ENCODE peak calls at places on chromosomes 5 and 9, in six cellular contexts. A is cardiac muscle cell, E is colonic mucosa, N is AG04450, Q is HepG2, C is H9. P is an unnamed sample.

GRCh38 chr5:115418788-115419187 is 122.3 kb upstream of the CCDC112 start:
- DNase-seq in A (no peak), E (peak; percentile 60), N (no peak), Q (no peak), C (no peak), P (peak; percentile 64)

GRCh38 chr9:96150324-96151023 is 151.5 kb downstream of the HSD17B3 start:
- DNase-seq in A (no peak), E (no peak), N (no peak), Q (no peak), C (no peak), P (no peak)

GRCh38 chr9:14095272-14095671 is 218.7 kb downstream of the NFIB start:
- DNase-seq in A (no peak), E (no peak), N (no peak), Q (no peak), C (no peak), P (no peak)

GRCh38 chr5:179192185-179192890 is 132.2 kb downstream of the ZNF354C start:
- DNase-seq in A (no peak), E (no peak), N (no peak), Q (no peak), C (no peak), P (no peak)

GRCh38 chr5:73496984-73497457 is 1.2 kb upstream of the BTF3 start:
- DNase-seq in A (peak; percentile 67), E (no peak), N (peak; percentile 16), Q (peak; percentile 90), C (no peak), P (no peak)

GRCh38 chr5:33336911-33337620 is 103.7 kb upstream of the TARS1 start:
- DNase-seq in A (peak; percentile 60), E (no peak), N (no peak), Q (no peak), C (no peak), P (no peak)

GRCh38 chr9:15277400-15278137 is 29.4 kb downstream of the TTC39B start:
- DNase-seq in A (peak; percentile 50), E (no peak), N (no peak), Q (peak; percentile 15), C (no peak), P (no peak)

GRCh38 chr5:173535166-173535975 is 81.1 kb downstream of the BOD1 start:
- DNase-seq in A (peak; percentile 24), E (no peak), N (no peak), Q (no peak), C (no peak), P (peak; percentile 89)

GRCh38 chr9:5263568-5264218 is 32.5 kb downstream of the INSL4 start:
- DNase-seq in A (peak; percentile 39), E (no peak), N (no peak), Q (peak; percentile 15), C (no peak), P (no peak)

GRCh38 chr9:91755761-91756638 is 194.0 kb downstream of the ROR2 start:
- DNase-seq in A (no peak), E (no peak), N (no peak), Q (no peak), C (no peak), P (no peak)

GRCh38 chr5:179302499-179303185 is 42.6 kb downstream of the ADAMTS2 start:
- DNase-seq in A (no peak), E (no peak), N (no peak), Q (no peak), C (no peak), P (no peak)

GRCh38 chr9:113349044-113349433 is 302 bp upstream of the BSPRY start:
- DNase-seq in A (no peak), E (no peak), N (no peak), Q (no peak), C (no peak), P (no peak)

GRCh38 chr9:113345165-113345564 is 4.2 kb upstream of the BSPRY start:
- DNase-seq in A (no peak), E (no peak), N (no peak), Q (peak; percentile 42), C (no peak), P (no peak)

GRCh38 chr9:113347479-113347878 is 1.9 kb upstream of the BSPRY start:
- DNase-seq in A (no peak), E (no peak), N (no peak), Q (no peak), C (no peak), P (no peak)

GRCh38 chr9:113343732-113344231 is 3.7 kb upstream of the WDR31 start:
- DNase-seq in A (peak; percentile 91), E (peak; percentile 94), N (no peak), Q (peak; percentile 47), C (no peak), P (peak; percentile 96)

DNA sequence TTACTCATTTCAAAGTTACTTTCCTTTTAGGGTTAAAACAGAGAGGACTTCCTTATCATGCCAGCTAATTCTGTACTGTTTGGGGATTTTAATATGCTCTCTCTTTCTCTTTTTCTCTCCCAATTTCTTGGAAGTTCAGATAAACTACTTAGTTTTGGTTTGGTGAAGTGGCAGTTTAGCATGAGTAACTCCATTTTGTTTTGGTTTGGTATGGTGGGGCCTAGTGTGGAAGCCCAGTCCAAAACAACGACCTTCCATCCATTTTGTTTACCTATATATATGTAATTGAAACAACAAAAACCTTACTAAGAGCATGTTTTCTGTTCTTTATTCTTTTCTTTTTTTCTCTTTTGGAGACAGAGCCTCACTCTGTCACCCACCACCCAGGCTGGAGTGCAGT is 3.6 kb upstream of the BSPRY start:
- DNase-seq in A (no peak), E (no peak), N (no peak), Q (no peak), C (no peak), P (no peak)
- H3K27ac ChIP-seq in A (no peak overlapping the region), E (peak overlapping the region; percentile 81), N (no peak overlapping the region), Q (no peak overlapping the region), C (no peak overlapping the region), P (no peak overlapping the region)

GRCh38 chr5:176985516-176985915 is 21.1 kb downstream of the UIMC1 start:
- DNase-seq in A (no peak), E (no peak), N (no peak), Q (no peak), C (no peak), P (no peak)

GRCh38 chr5:176986280-176986679 is 20.3 kb downstream of the UIMC1 start:
- DNase-seq in A (no peak), E (no peak), N (no peak), Q (no peak), C (no peak), P (no peak)

GRCh38 chr5:176987583-176987982 is 19.0 kb downstream of the UIMC1 start:
- DNase-seq in A (no peak), E (no peak), N (no peak), Q (no peak), C (no peak), P (no peak)
- H3K9me3 ChIP-seq in A (no peaks in the 10 kb centered on the region), E (no peaks in the 10 kb centered on the region), N (peaks cover 15% of the 10 kb centered on the region), Q (no peaks in the 10 kb centered on the region), C (peaks cover 5% of the 10 kb centered on the region), P (no peaks in the 10 kb centered on the region)

GRCh38 chr9:38057416-38058195 is 11.4 kb downstream of the SHB start:
- DNase-seq in A (no peak), E (no peak), N (no peak), Q (no peak), C (no peak), P (no peak)
- H3K27ac ChIP-seq in A (no peak overlapping the region), E (no peak overlapping the region), N (no peak overlapping the region), Q (no peak overlapping the region), C (no peak overlapping the region), P (peak overlapping the region; percentile 38)

DNA sequence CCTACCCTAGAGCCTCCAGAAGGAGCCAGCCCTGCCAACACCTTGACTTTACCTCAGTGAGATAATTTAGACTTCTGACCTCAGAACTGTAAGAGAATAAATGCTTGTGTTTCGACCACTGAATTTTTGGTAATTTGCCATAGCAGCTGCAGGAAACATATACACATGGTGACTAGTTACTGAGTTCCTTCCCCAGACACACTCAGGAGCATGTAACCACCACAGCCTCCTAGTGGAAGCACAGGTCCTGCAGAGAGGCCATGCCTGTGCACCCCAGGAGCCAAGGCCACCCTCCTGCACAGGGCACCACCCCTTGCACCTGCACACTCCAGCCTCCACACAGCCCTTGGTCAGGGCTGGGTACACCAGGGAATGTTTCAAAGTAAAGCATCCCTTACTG is 7.6 kb upstream of the CAMSAP1 start:
- DNase-seq in A (no peak), E (no peak), N (peak; percentile 42), Q (no peak), C (no peak), P (no peak)
- H3K9me3 ChIP-seq in A (no peaks in the 10 kb centered on the region), E (no peaks in the 10 kb centered on the region), N (peaks cover 66% of the 10 kb centered on the region), Q (peaks cover 32% of the 10 kb centered on the region), C (peaks cover 41% of the 10 kb centered on the region), P (peaks cover 44% of the 10 kb centered on the region)

GRCh38 chr5:55004728-55005127 is 19.3 kb upstream of the GZMK start:
- DNase-seq in A (peak; percentile 58), E (no peak), N (no peak), Q (no peak), C (no peak), P (no peak)
- H3K27ac ChIP-seq in A (no peak overlapping the region), E (no peak overlapping the region), N (no peak overlapping the region), Q (no peak overlapping the region), C (no peak overlapping the region), P (no peak overlapping the region)

DNA sequence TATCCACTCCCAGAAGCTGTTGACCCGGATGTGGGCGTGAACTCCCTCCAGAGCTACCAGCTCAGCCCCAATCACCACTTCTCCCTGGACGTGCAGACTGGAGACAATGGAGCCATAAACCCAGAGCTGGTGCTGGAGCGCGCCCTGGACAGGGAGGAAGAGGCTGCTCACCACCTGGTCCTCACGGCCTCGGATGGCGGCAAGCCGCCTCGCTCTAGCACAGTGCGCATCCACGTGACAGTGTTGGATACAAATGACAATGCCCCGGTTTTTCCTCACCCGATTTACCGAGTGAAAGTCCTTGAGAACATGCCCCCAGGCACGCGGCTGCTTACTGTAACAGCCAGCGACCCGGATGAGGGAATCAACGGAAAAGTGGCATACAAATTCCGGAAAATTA is 834 bp downstream of the PCDHGA8 start:
- DNase-seq in A (no peak), E (no peak), N (no peak), Q (no peak), C (no peak), P (no peak)
- H3K9me3 ChIP-seq in A (peaks cover 7% of the 10 kb centered on the region), E (no peaks in the 10 kb centered on the region), N (peaks cover 58% of the 10 kb centered on the region), Q (peaks cover 51% of the 10 kb centered on the region), C (peaks cover 50% of the 10 kb centered on the region), P (peaks cover 95% of the 10 kb centered on the region)

DNA sequence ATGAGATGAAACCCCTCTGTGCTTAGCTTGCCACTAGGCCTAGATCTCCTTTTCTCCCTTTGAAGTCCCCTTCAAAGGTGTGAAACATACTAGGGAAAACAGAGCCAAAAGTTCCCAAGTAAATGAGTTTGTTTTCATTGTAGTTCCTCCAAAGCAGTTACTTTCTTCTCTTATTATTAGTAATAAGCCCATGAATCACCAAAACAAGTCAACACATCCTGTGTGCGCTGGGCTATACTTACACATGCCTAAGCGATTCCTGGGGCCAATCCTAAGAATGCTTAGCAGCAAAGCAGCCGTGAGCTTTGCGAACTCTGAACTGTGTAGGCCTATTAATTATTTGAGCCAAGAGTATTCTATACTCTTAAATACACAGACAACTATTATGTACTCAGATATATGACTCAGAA is 7.6 kb downstream of the ENC1 start:
- DNase-seq in A (peak; percentile 66), E (no peak), N (peak; percentile 26), Q (peak; percentile 68), C (no peak), P (no peak)
- H3K27ac ChIP-seq in A (no peak overlapping the region), E (peak overlapping the region; percentile 45), N (peak overlapping the region; percentile 92), Q (peak overlapping the region; percentile 37), C (no peak overlapping the region), P (no peak overlapping the region)

P was measured in esophagus muscularis mucosa.